ENCODE peak calls at places on chromosomes 2 and 18, in nine cellular contexts. Z is tibial artery, X is lower lobe of right lung, N is thyroid gland, Y is HL-60, G is adrenal gland, F is AG04449, I is fibroblast of mammary gland, V is AG09309. H is an unnamed sample.

GRCh38 chr18:50310080-50310479 is 22.6 kb upstream of the CXXC1 start:
- DNase-seq in Y (no peak), X (no peak), G (no peak), F (no peak), Z (no peak), V (no peak), N (no peak), I (no peak), H (no peak)

GRCh38 chr2:242098445-242099128 is 229.1 kb downstream of the RTP5 start:
- DNase-seq in V (no peak), G (peak), I (peak), N (no peak), Z (no peak), X (no peak), Y (peak), F (no peak), H (peak)

GRCh38 chr18:23133860-23134779 is 1.2 kb upstream of the CABLES1 start:
- DNase-seq in F (no peak), Y (no peak), G (no peak), X (peak), V (no peak), Z (no peak), I (no peak), N (peak), H (no peak)

GRCh38 chr2:86393521-86394490 is 47.4 kb upstream of the KDM3A start:
- DNase-seq in G (peak), Y (no peak), F (no peak), I (peak), N (no peak), V (no peak), Z (no peak), X (peak), H (peak)

GRCh38 chr2:223669453-223670225 is 67.5 kb upstream of the SCG2 start:
- DNase-seq in Y (no peak), Z (no peak), X (no peak), N (no peak), I (peak), V (no peak), F (peak), G (no peak), H (peak)

GRCh38 chr18:40841473-40841872 is 1113.6 kb upstream of the PIK3C3 start:
- DNase-seq in G (no peak), V (no peak), X (no peak), I (peak), Z (no peak), N (no peak), Y (no peak), F (peak), H (peak)

GRCh38 chr18:49021433-49022129 is 70.8 kb upstream of the SMAD7 start:
- DNase-seq in N (peak), F (no peak), G (peak), I (peak), Z (peak), X (peak), V (no peak), Y (peak), H (peak)

GRCh38 chr2:158391876-158392275 is 64.7 kb downstream of the CCDC148 start:
- DNase-seq in V (no peak), F (no peak), N (no peak), I (peak), X (no peak), G (no peak), Y (no peak), Z (no peak), H (no peak)

GRCh38 chr2:98027955-98028593 is 32.3 kb upstream of the TMEM131 start:
- DNase-seq in N (no peak), F (no peak), I (peak), Z (no peak), Y (no peak), V (peak), G (no peak), X (no peak), H (peak)

GRCh38 chr2:86622878-86623548 is 652 bp downstream of the RNF103 start:
- DNase-seq in X (peak), Z (peak), V (no peak), F (no peak), G (peak), Y (no peak), N (peak), I (no peak), H (peak)

GRCh38 chr18:59610546-59611140 is 86.6 kb downstream of the CCBE1 start:
- DNase-seq in G (no peak), X (no peak), I (no peak), Z (no peak), F (no peak), Y (no peak), N (no peak), V (no peak), H (no peak)

GRCh38 chr2:8678731-8679566 is 2.9 kb upstream of the ID2 start:
- DNase-seq in N (peak), X (peak), Y (peak), V (peak), G (peak), Z (peak), F (no peak), I (peak), H (peak)

GRCh38 chr2:27823564-27823963 is 52.0 kb downstream of the MRPL33 start:
- DNase-seq in F (no peak), X (no peak), V (no peak), I (no peak), G (no peak), N (no peak), Z (no peak), Y (no peak), H (no peak)

GRCh38 chr2:20414806-20415205 is 32.1 kb upstream of the RHOB start:
- DNase-seq in Y (no peak), X (no peak), F (no peak), V (no peak), Z (peak), G (no peak), I (no peak), N (no peak), H (no peak)

GRCh38 chr2:236665572-236666118 is 96.0 kb downstream of the ACKR3 start:
- DNase-seq in I (no peak), X (no peak), N (no peak), Y (no peak), G (no peak), Z (peak), F (no peak), V (no peak), H (no peak)

GRCh38 chr2:187842978-187843847 is 289.0 kb upstream of the TFPI start:
- DNase-seq in F (peak), Y (no peak), Z (no peak), X (no peak), N (no peak), G (no peak), V (peak), I (peak), H (peak)

GRCh38 chr2:54709341-54709809 is 14.1 kb upstream of the EML6 start:
- DNase-seq in N (peak), X (peak), Y (no peak), V (no peak), I (no peak), G (peak), Z (no peak), F (no peak), H (no peak)

GRCh38 chr2:98444436-98445166 is at the start of gene INPP4A:
- DNase-seq in F (no peak), V (no peak), X (peak), I (peak), G (peak), Y (no peak), N (peak), Z (peak), H (peak)

GRCh38 chr2:83997889-83998288 is 461.2 kb downstream of the SUCLG1 start:
- DNase-seq in X (no peak), V (no peak), F (no peak), N (no peak), Y (no peak), I (no peak), G (no peak), Z (no peak), H (no peak)

GRCh38 chr2:198100323-198100722 is 295.9 kb downstream of the PLCL1 start:
- DNase-seq in V (peak), I (peak), N (no peak), X (no peak), G (no peak), Y (no peak), F (no peak), Z (no peak), H (peak)

GRCh38 chr2:220585241-220585640 is 957.8 kb downstream of the SLC4A3 start:
- DNase-seq in Z (no peak), Y (no peak), X (no peak), I (peak), F (no peak), N (no peak), V (no peak), G (no peak), H (no peak)

GRCh38 chr2:79771530-79771929 is 258.7 kb downstream of the CTNNA2 start:
- DNase-seq in Y (no peak), Z (no peak), V (no peak), N (no peak), G (no peak), F (no peak), I (no peak), X (no peak), H (no peak)

GRCh38 chr18:58578321-58578720 is 50.6 kb downstream of the ALPK2 start:
- DNase-seq in Y (no peak), X (no peak), Z (no peak), V (no peak), F (no peak), G (no peak), I (peak), N (no peak), H (peak)

GRCh38 chr18:27223570-27224340 is 38.6 kb upstream of the CHST9 start:
- DNase-seq in I (no peak), Z (no peak), F (no peak), G (no peak), N (no peak), X (no peak), Y (no peak), V (no peak), H (no peak)

GRCh38 chr2:24893934-24894333 is 26.1 kb downstream of the ADCY3 start:
- DNase-seq in N (no peak), I (peak), F (no peak), V (no peak), Z (no peak), G (no peak), X (no peak), Y (no peak), H (no peak)

GRCh38 chr2:190849774-190850173 is 30.8 kb upstream of the GLS start:
- DNase-seq in V (no peak), N (no peak), F (no peak), Z (no peak), Y (no peak), I (peak), G (peak), X (no peak), H (peak)

GRCh38 chr2:60899230-60899891 is 18.0 kb downstream of the REL start:
- DNase-seq in V (no peak), Y (no peak), F (no peak), Z (no peak), N (no peak), I (no peak), X (no peak), G (no peak), H (no peak)

GRCh38 chr2:42849311-42849710 is 56.9 kb upstream of the HAAO start:
- DNase-seq in Z (peak), I (no peak), X (no peak), Y (no peak), G (no peak), V (no peak), N (no peak), F (no peak), H (no peak)

GRCh38 chr2:7209776-7210555 is 292.8 kb downstream of the RNF144A start:
- DNase-seq in I (no peak), F (peak), X (no peak), Y (no peak), V (no peak), N (no peak), Z (no peak), G (no peak), H (no peak)

GRCh38 chr2:72236445-72237067 is 88.9 kb upstream of the CYP26B1 start:
- DNase-seq in Z (no peak), X (no peak), Y (no peak), V (peak), G (peak), F (peak), N (no peak), I (peak), H (peak)

GRCh38 chr2:201260302-201260800 is at the start of gene CASP8:
- DNase-seq in N (no peak), F (no peak), X (peak), Y (peak), Z (no peak), G (peak), V (no peak), I (peak), H (peak)

GRCh38 chr2:192146069-192147006 is 48.4 kb downstream of the TMEFF2 start:
- DNase-seq in G (no peak), F (no peak), X (no peak), Z (no peak), V (no peak), N (no peak), I (peak), Y (no peak), H (peak)

GRCh38 chr2:122412360-122412759 is 656.9 kb downstream of the TSN start:
- DNase-seq in X (no peak), Y (no peak), G (no peak), N (no peak), I (no peak), F (no peak), Z (no peak), V (no peak), H (no peak)

GRCh38 chr2:109614715-109615636 is 812 bp downstream of the SOWAHC start:
- DNase-seq in I (no peak), G (no peak), N (peak), F (no peak), Z (peak), V (no peak), X (peak), Y (no peak), H (peak)

GRCh38 chr2:133674433-133675331 is 106.4 kb upstream of the NCKAP5 start:
- DNase-seq in N (peak), Y (no peak), G (no peak), V (peak), I (peak), F (peak), Z (no peak), X (peak), H (peak)

GRCh38 chr18:77140030-77140429 is 7.4 kb upstream of the MBP start:
- DNase-seq in X (no peak), Y (no peak), I (no peak), G (no peak), Z (no peak), F (no peak), N (no peak), V (no peak), H (no peak)

GRCh38 chr2:236395067-236395466 is 130.9 kb upstream of the ASB18 start:
- DNase-seq in Z (no peak), N (no peak), V (no peak), I (no peak), G (no peak), X (no peak), Y (no peak), F (no peak), H (no peak)

GRCh38 chr2:205754924-205755321 is 72.6 kb downstream of the NRP2 start:
- DNase-seq in Y (no peak), Z (no peak), I (peak), F (no peak), G (peak), N (no peak), X (no peak), V (no peak), H (peak)

GRCh38 chr18:212780-213179 is 54.4 kb downstream of the USP14 start:
- DNase-seq in N (no peak), Y (no peak), I (no peak), G (no peak), Z (no peak), V (no peak), X (no peak), F (no peak), H (peak)
- H3K4me3 ChIP-seq in N (no peak), Y (no peak), I (no peak), G (no peak), Z (no peak), V (no peak), X (no peak), F (no peak), H (no peak)

GRCh38 chr2:68193774-68194372 is 36.2 kb downstream of the PNO1 start:
- DNase-seq in X (no peak), I (peak), N (no peak), G (no peak), Z (no peak), Y (no peak), F (peak), V (no peak), H (peak)

GRCh38 chr2:68195096-68195495 is 37.4 kb downstream of the PNO1 start:
- DNase-seq in Y (no peak), N (no peak), X (no peak), I (peak), V (no peak), Z (no peak), F (no peak), G (no peak), H (no peak)

GRCh38 chr2:68200157-68200787 is 42.6 kb downstream of the PNO1 start:
- DNase-seq in V (no peak), Z (no peak), F (no peak), G (no peak), I (peak), X (no peak), Y (no peak), N (no peak), H (no peak)

GRCh38 chr2:68193144-68193543 is 35.5 kb downstream of the PNO1 start:
- DNase-seq in Z (no peak), Y (no peak), F (no peak), N (no peak), V (no peak), I (peak), X (no peak), G (no peak), H (no peak)

GRCh38 chr2:68196120-68196716 is 38.5 kb downstream of the PNO1 start:
- DNase-seq in Z (no peak), G (no peak), N (peak), F (peak), X (no peak), I (peak), V (no peak), Y (no peak), H (peak)
- TF ChIP-seq CTCF in Z (peak), G (no peak), N (peak), F (peak), X (peak), I (peak), V (peak), Y (peak), H (peak)

DNA sequence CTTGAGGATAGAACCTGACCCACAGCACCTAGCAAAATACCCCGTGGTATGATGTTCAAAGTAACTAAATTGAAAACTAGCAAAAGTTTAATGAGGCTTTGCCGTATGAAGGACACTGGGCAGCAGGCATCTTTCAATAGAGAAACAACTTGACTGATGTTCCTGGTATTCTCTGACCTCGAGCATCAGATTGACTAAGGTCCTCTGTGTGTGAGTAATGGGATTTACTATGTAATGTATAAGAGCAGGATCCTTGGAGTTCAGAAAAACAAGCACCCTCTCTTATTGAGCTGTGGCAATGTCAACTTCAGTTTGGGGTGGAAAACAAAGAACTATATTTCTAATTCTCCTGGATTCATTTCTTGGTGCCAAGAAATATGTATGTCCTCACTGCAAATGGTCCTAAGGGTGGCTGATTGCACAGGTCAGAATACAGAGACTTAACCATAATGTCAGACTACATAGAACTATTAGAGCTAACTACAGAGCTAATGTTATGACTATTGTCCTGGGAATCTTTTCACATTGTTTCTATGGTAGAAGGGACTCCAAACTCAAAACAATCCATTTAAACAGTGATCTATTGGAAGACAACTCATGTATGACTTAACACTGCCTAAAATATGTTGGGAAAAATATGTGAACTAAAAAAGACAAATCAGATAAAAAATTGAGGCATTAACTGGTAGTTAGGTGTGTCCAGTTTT is 4.4 kb downstream of the TNFAIP6 start:
- DNase-seq in V (no peak), N (no peak), G (no peak), F (no peak), I (peak), Z (no peak), X (no peak), Y (no peak), H (no peak)
- H3K4me3 ChIP-seq in V (no peak), N (no peak), G (no peak), F (no peak), I (no peak), Z (no peak), X (no peak), Y (no peak), H (no peak)

DNA sequence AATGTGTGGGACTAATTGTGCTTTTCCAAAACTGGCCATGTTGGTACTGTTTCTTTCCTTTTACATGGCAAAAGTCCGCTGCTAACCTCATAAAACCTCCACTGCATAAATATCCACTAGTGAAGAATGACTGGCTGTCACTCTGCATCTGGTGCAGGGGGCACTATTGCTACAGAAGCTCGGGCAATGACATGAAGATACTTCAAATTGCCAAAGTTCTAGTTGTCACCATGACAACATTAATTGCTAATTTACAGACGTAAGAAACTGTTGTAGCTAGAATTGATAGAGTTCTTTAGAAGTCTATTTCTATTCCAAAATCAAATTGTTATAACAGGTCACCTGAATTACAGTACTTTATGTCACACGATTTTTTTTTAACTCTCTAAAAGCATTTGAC is 861 bp downstream of the CFAP210 start:
- DNase-seq in F (no peak), Z (no peak), N (no peak), G (no peak), I (peak), Y (peak), X (no peak), V (no peak), H (no peak)
- TF ChIP-seq CTCF in F (peak), Z (no peak), N (no peak), G (no peak), I (peak), Y (no peak), X (peak), V (no peak), H (no peak)

H was measured in foreskin fibroblast.